ENCODE peak calls at places on chromosomes 1 and 21, in nine cellular contexts. N, C, E, W, O, D, I, L and Y are unnamed samples.
A peak's percentile ranks its signal among the peaks of the same experiment; 100 is the strongest.

GRCh38 chr1:25442178-25442577 is 11.5 kb downstream of the MACO1 start:
- DNase-seq in N (no peak), C (no peak), E (no peak), W (no peak), O (no peak), D (no peak), I (peak; percentile 40), L (no peak), Y (no peak)

GRCh38 chr21:38165466-38166213 is 91.2 kb upstream of the KCNJ15 start:
- DNase-seq in N (no peak), C (no peak), E (no peak), W (no peak), O (no peak), D (no peak), I (no peak), L (no peak), Y (no peak)

GRCh38 chr1:156372265-156372586 is 3.2 kb downstream of the RHBG start:
- DNase-seq in N (no peak), C (no peak), E (no peak), W (no peak), O (no peak), D (no peak), I (no peak), L (no peak), Y (no peak)

GRCh38 chr1:228150458-228151169 is 884 bp downstream of the GJC2 start:
- DNase-seq in N (peak; percentile 92), C (no peak), E (peak; percentile 36), W (no peak), O (no peak), D (peak; percentile 70), I (no peak), L (peak; percentile 50), Y (no peak)

GRCh38 chr1:61442456-61443013 is 282.4 kb downstream of the TM2D1 start:
- DNase-seq in N (no peak), C (no peak), E (no peak), W (no peak), O (no peak), D (peak; percentile 61), I (no peak), L (no peak), Y (no peak)

GRCh38 chr1:205354259-205354904 is 2.3 kb downstream of the KLHDC8A start:
- DNase-seq in N (peak; percentile 71), C (peak; percentile 74), E (peak; percentile 70), W (no peak), O (peak; percentile 46), D (peak; percentile 56), I (peak; percentile 42), L (peak; percentile 77), Y (peak; percentile 70)

GRCh38 chr1:209063816-209064664 is 519.5 kb upstream of the CAMK1G start:
- DNase-seq in N (no peak), C (no peak), E (no peak), W (no peak), O (no peak), D (no peak), I (no peak), L (no peak), Y (no peak)

GRCh38 chr21:36320421-36321324 is 676 bp downstream of the MORC3 start:
- DNase-seq in N (peak; percentile 56), C (peak; percentile 64), E (peak; percentile 72), W (peak; percentile 84), O (no peak), D (no peak), I (peak; percentile 88), L (peak; percentile 82), Y (peak; percentile 82)

GRCh38 chr1:226371866-226372490 is 35.9 kb downstream of the PARP1 start:
- DNase-seq in N (no peak), C (no peak), E (no peak), W (no peak), O (no peak), D (no peak), I (no peak), L (no peak), Y (no peak)

GRCh38 chr1:18410407-18410806 is 70.3 kb upstream of the KLHDC7A start:
- DNase-seq in N (no peak), C (no peak), E (no peak), W (no peak), O (no peak), D (no peak), I (no peak), L (no peak), Y (peak; percentile 69)
- H3K9me3 ChIP-seq in N (no peaks in the 10 kb centered on the region), C (peaks cover 25% of the 10 kb centered on the region), E (no peaks in the 10 kb centered on the region), W (peaks cover 8% of the 10 kb centered on the region), O (no peaks in the 10 kb centered on the region), D (peaks cover 7% of the 10 kb centered on the region), I (peaks cover 28% of the 10 kb centered on the region), L (no peaks in the 10 kb centered on the region), Y (peaks cover 25% of the 10 kb centered on the region)

GRCh38 chr1:202837746-202838145 is 27.0 kb downstream of the PCAT6 start:
- DNase-seq in N (no peak), C (no peak), E (no peak), W (no peak), O (no peak), D (no peak), I (no peak), L (no peak), Y (no peak)
- H3K4me1 ChIP-seq in N (no peaks in the 10 kb centered on the region), C (no peaks in the 10 kb centered on the region), E (peaks cover 35% of the 10 kb centered on the region), W (peaks cover 36% of the 10 kb centered on the region), O (peaks cover 23% of the 10 kb centered on the region), D (peaks cover 22% of the 10 kb centered on the region), I (peaks cover 27% of the 10 kb centered on the region), L (no peaks in the 10 kb centered on the region), Y (no peaks in the 10 kb centered on the region)

DNA sequence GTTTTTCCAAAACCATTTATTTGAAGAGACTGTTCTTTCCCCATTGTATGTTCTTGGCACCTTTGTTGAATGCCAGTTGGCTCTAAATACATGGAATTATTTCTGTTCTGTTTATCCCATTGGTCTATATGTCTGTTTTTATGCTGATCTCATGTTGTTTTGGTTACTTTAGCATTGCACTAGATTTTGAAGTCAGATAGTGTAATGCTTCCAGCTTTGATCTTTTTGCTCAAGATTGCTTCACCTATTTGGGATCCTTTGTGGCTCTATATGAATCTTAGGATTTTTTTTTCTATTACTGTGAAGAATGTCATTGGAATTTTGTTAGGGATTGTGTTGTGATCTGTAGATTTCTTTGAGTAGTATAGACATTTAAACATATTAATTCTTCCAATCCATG is 139.2 kb upstream of the GPR52 start:
- DNase-seq in N (no peak), C (no peak), E (no peak), W (no peak), O (no peak), D (no peak), I (no peak), L (no peak), Y (no peak)
- H3K9me3 ChIP-seq in N (no peaks in the 10 kb centered on the region), C (peaks cover 36% of the 10 kb centered on the region), E (no peaks in the 10 kb centered on the region), W (peaks cover 6% of the 10 kb centered on the region), O (no peaks in the 10 kb centered on the region), D (peaks cover 3% of the 10 kb centered on the region), I (peaks cover 3% of the 10 kb centered on the region), L (no peaks in the 10 kb centered on the region), Y (no peaks in the 10 kb centered on the region)

GRCh38 chr1:37628026-37628556 is 6.6 kb downstream of the RSPO1 start:
- DNase-seq in N (no peak), C (no peak), E (no peak), W (no peak), O (no peak), D (no peak), I (no peak), L (no peak), Y (no peak)

GRCh38 chr1:37629008-37629407 is 5.7 kb downstream of the RSPO1 start:
- DNase-seq in N (no peak), C (no peak), E (no peak), W (no peak), O (no peak), D (no peak), I (no peak), L (no peak), Y (no peak)

GRCh38 chr1:37631039-37631428 is 3.7 kb downstream of the RSPO1 start:
- DNase-seq in N (peak; percentile 55), C (no peak), E (no peak), W (no peak), O (no peak), D (no peak), I (no peak), L (no peak), Y (no peak)

GRCh38 chr1:37630426-37631038 is 4.2 kb downstream of the RSPO1 start:
- DNase-seq in N (peak; percentile 68), C (no peak), E (no peak), W (no peak), O (no peak), D (no peak), I (no peak), L (no peak), Y (no peak)

DNA sequence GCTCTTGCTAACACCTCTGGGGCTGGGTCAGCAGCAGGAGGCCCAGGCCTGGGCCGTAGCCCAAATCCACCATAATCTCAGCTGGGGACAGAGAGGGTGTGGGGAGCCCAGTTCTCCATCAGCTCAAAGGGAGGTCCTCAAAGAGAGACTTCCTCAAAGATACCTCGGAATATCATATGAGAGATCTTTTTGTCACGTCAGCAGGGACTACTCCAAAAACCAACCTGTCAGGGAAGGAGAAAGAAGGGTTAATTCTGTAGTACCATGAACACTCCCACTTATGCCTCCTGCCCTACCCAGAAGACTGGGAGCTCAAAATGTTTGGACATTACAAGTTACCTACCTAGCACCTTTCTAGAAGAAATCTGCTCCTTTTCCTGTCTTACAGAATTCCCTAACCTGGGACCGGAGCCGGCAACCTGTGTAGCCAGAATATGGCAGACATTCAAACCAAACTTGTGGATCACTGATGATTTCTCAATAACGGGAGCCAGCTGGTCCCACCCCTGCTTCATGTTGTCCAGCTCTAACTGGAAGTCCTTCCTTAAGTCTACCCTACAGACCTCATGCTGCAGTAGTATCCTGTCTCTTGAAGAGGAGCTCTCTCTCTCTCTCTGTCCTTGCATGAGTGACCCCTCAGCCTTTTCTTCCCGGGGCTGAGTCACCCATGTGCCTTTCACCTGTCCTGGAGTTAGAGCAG is 4.8 kb downstream of the RSPO1 start:
- DNase-seq in N (no peak), C (no peak), E (no peak), W (no peak), O (no peak), D (no peak), I (no peak), L (no peak), Y (no peak)
- H3K4me1 ChIP-seq in N (no peaks in the 10 kb centered on the region), C (peaks cover 20% of the 10 kb centered on the region), E (no peaks in the 10 kb centered on the region), W (peaks cover 17% of the 10 kb centered on the region), O (no peaks in the 10 kb centered on the region), D (peaks cover 6% of the 10 kb centered on the region), I (peaks cover 7% of the 10 kb centered on the region), L (no peaks in the 10 kb centered on the region), Y (no peaks in the 10 kb centered on the region)

GRCh38 chr1:2950926-2951305 is 70.4 kb upstream of the ACTRT2 start:
- DNase-seq in N (no peak), C (no peak), E (no peak), W (no peak), O (no peak), D (no peak), I (no peak), L (no peak), Y (no peak)
- H3K9me3 ChIP-seq in N (no peaks in the 10 kb centered on the region), C (peaks cover 31% of the 10 kb centered on the region), E (no peaks in the 10 kb centered on the region), W (peaks cover 8% of the 10 kb centered on the region), O (no peaks in the 10 kb centered on the region), D (no peaks in the 10 kb centered on the region), I (peaks cover 28% of the 10 kb centered on the region), L (no peaks in the 10 kb centered on the region), Y (peaks cover 3% of the 10 kb centered on the region)